ENCODE peak calls at places on chromosomes 7 and 10, in seven cellular contexts. One of them, this sample, is unnamed.
A peak's percentile ranks its signal among the peaks of the same experiment; 100 is the strongest.

GRCh38 chr10:71216751-71217265 is 4.4 kb downstream of the UNC5B start:
- DNase-seq in ovary: no peak
- DNase-seq in sigmoid colon: no peak
- DNase-seq in uterus: peak; percentile 26
- DNase-seq in spleen: peak; percentile 54
- DNase-seq in A549: no peak
- DNase-seq in HCT116: no peak
- DNase-seq in this sample: no peak

GRCh38 chr10:43901302-43901701 is 252.6 kb upstream of the ZNF32 start:
- DNase-seq in ovary: no peak
- DNase-seq in sigmoid colon: no peak
- DNase-seq in uterus: no peak
- DNase-seq in spleen: no peak
- DNase-seq in A549: peak; percentile 10
- DNase-seq in HCT116: no peak
- DNase-seq in this sample: no peak

GRCh38 chr10:120480065-120480600 is 23.1 kb downstream of the PLPP4 start:
- DNase-seq in ovary: no peak
- DNase-seq in sigmoid colon: no peak
- DNase-seq in uterus: no peak
- DNase-seq in spleen: no peak
- DNase-seq in A549: no peak
- DNase-seq in HCT116: no peak
- DNase-seq in this sample: no peak

GRCh38 chr10:132893090-132893489 is 49.3 kb downstream of the CFAP46 start:
- DNase-seq in ovary: peak; percentile 13
- DNase-seq in sigmoid colon: peak; percentile 39
- DNase-seq in uterus: peak; percentile 8
- DNase-seq in spleen: peak; percentile 59
- DNase-seq in A549: no peak
- DNase-seq in HCT116: no peak
- DNase-seq in this sample: no peak

GRCh38 chr10:88253622-88254021 is 329.5 kb downstream of the RNLS start:
- DNase-seq in ovary: no peak
- DNase-seq in sigmoid colon: no peak
- DNase-seq in uterus: no peak
- DNase-seq in spleen: no peak
- DNase-seq in A549: no peak
- DNase-seq in HCT116: no peak
- DNase-seq in this sample: no peak

GRCh38 chr10:73647211-73647874 is 6.1 kb upstream of the MYOZ1 start:
- DNase-seq in ovary: peak; percentile 61
- DNase-seq in sigmoid colon: peak; percentile 83
- DNase-seq in uterus: peak; percentile 67
- DNase-seq in spleen: peak; percentile 80
- DNase-seq in A549: no peak
- DNase-seq in HCT116: no peak
- DNase-seq in this sample: peak; percentile 56

GRCh38 chr10:105950410-105950809 is 1214.1 kb downstream of the SORCS1 start:
- DNase-seq in ovary: no peak
- DNase-seq in sigmoid colon: peak; percentile 68
- DNase-seq in uterus: peak; percentile 22
- DNase-seq in spleen: no peak
- DNase-seq in A549: peak; percentile 10
- DNase-seq in HCT116: no peak
- DNase-seq in this sample: no peak

GRCh38 chr10:128087884-128088695 is 38.1 kb downstream of the MKI67 start:
- DNase-seq in ovary: no peak
- DNase-seq in sigmoid colon: no peak
- DNase-seq in uterus: no peak
- DNase-seq in spleen: no peak
- DNase-seq in A549: peak; percentile 35
- DNase-seq in HCT116: peak; percentile 47
- DNase-seq in this sample: no peak

GRCh38 chr7:151276651-151277590 is 28.4 kb upstream of the SMARCD3 start:
- DNase-seq in ovary: peak; percentile 58
- DNase-seq in sigmoid colon: peak; percentile 78
- DNase-seq in uterus: peak; percentile 70
- DNase-seq in spleen: peak; percentile 87
- DNase-seq in A549: peak; percentile 61
- DNase-seq in HCT116: peak; percentile 32
- DNase-seq in this sample: peak; percentile 77

GRCh38 chr10:6476989-6477388 is 103.1 kb downstream of the PRKCQ start:
- DNase-seq in ovary: no peak
- DNase-seq in sigmoid colon: no peak
- DNase-seq in uterus: no peak
- DNase-seq in spleen: no peak
- DNase-seq in A549: no peak
- DNase-seq in HCT116: no peak
- DNase-seq in this sample: no peak

GRCh38 chr10:102731222-102731800 is 12.4 kb upstream of the WBP1L start:
- DNase-seq in ovary: no peak
- DNase-seq in sigmoid colon: no peak
- DNase-seq in uterus: no peak
- DNase-seq in spleen: no peak
- DNase-seq in A549: no peak
- DNase-seq in HCT116: no peak
- DNase-seq in this sample: no peak

GRCh38 chr7:51253157-51253556 is 63.5 kb downstream of the COBL start:
- DNase-seq in ovary: no peak
- DNase-seq in sigmoid colon: no peak
- DNase-seq in uterus: no peak
- DNase-seq in spleen: no peak
- DNase-seq in A549: no peak
- DNase-seq in HCT116: no peak
- DNase-seq in this sample: no peak

GRCh38 chr10:71812016-71812912 is 38.8 kb downstream of the PSAP start:
- DNase-seq in ovary: peak; percentile 73
- DNase-seq in sigmoid colon: peak; percentile 78
- DNase-seq in uterus: peak; percentile 66
- DNase-seq in spleen: peak; percentile 96
- DNase-seq in A549: peak; percentile 82
- DNase-seq in HCT116: peak; percentile 10
- DNase-seq in this sample: peak; percentile 57

GRCh38 chr7:17022915-17023314 is 141.1 kb upstream of the AGR3 start:
- DNase-seq in ovary: no peak
- DNase-seq in sigmoid colon: no peak
- DNase-seq in uterus: no peak
- DNase-seq in spleen: no peak
- DNase-seq in A549: no peak
- DNase-seq in HCT116: no peak
- DNase-seq in this sample: no peak

GRCh38 chr7:140841316-140841715 is 83.4 kb downstream of the BRAF start:
- DNase-seq in ovary: no peak
- DNase-seq in sigmoid colon: no peak
- DNase-seq in uterus: no peak
- DNase-seq in spleen: no peak
- DNase-seq in A549: no peak
- DNase-seq in HCT116: no peak
- DNase-seq in this sample: no peak

GRCh38 chr10:34916368-34916767 is 101.3 kb upstream of the PARD3 start:
- DNase-seq in ovary: no peak
- DNase-seq in sigmoid colon: no peak
- DNase-seq in uterus: no peak
- DNase-seq in spleen: no peak
- DNase-seq in A549: no peak
- DNase-seq in HCT116: no peak
- DNase-seq in this sample: no peak

GRCh38 chr10:101897633-101898032 is 54.0 kb upstream of the KCNIP2 start:
- DNase-seq in ovary: no peak
- DNase-seq in sigmoid colon: no peak
- DNase-seq in uterus: no peak
- DNase-seq in spleen: no peak
- DNase-seq in A549: no peak
- DNase-seq in HCT116: no peak
- DNase-seq in this sample: no peak

GRCh38 chr10:92829042-92829785 is 19.1 kb upstream of the EXOC6 start:
- DNase-seq in ovary: no peak
- DNase-seq in sigmoid colon: no peak
- DNase-seq in uterus: no peak
- DNase-seq in spleen: no peak
- DNase-seq in A549: no peak
- DNase-seq in HCT116: no peak
- DNase-seq in this sample: no peak

GRCh38 chr7:141043621-141044020 is 28.9 kb upstream of the MRPS33 start:
- DNase-seq in ovary: no peak
- DNase-seq in sigmoid colon: no peak
- DNase-seq in uterus: no peak
- DNase-seq in spleen: no peak
- DNase-seq in A549: no peak
- DNase-seq in HCT116: no peak
- DNase-seq in this sample: no peak

GRCh38 chr7:94971051-94971867 is 63.9 kb downstream of the PPP1R9A start:
- DNase-seq in ovary: no peak
- DNase-seq in sigmoid colon: no peak
- DNase-seq in uterus: no peak
- DNase-seq in spleen: no peak
- DNase-seq in A549: no peak
- DNase-seq in HCT116: no peak
- DNase-seq in this sample: no peak

GRCh38 chr7:14340415-14341079 is 351.1 kb upstream of the ETV1 start:
- DNase-seq in ovary: no peak
- DNase-seq in sigmoid colon: no peak
- DNase-seq in uterus: no peak
- DNase-seq in spleen: no peak
- DNase-seq in A549: no peak
- DNase-seq in HCT116: no peak
- DNase-seq in this sample: no peak

GRCh38 chr10:34137955-34138354 is 677.1 kb downstream of the PARD3 start:
- DNase-seq in ovary: no peak
- DNase-seq in sigmoid colon: no peak
- DNase-seq in uterus: no peak
- DNase-seq in spleen: no peak
- DNase-seq in A549: no peak
- DNase-seq in HCT116: no peak
- DNase-seq in this sample: no peak

GRCh38 chr10:11045487-11045886 is 27.8 kb downstream of the CELF2 start:
- DNase-seq in ovary: no peak
- DNase-seq in sigmoid colon: no peak
- DNase-seq in uterus: no peak
- DNase-seq in spleen: no peak
- DNase-seq in A549: no peak
- DNase-seq in HCT116: no peak
- DNase-seq in this sample: no peak
- H3K4me3 ChIP-seq in ovary: no peak overlapping the region
- H3K4me3 ChIP-seq in sigmoid colon: no peak overlapping the region
- H3K4me3 ChIP-seq in uterus: no peak overlapping the region
- H3K4me3 ChIP-seq in spleen: no peak overlapping the region
- H3K4me3 ChIP-seq in A549: no peak overlapping the region
- H3K4me3 ChIP-seq in HCT116: no peak overlapping the region
- H3K4me3 ChIP-seq in this sample: peak overlapping the region; percentile 11

GRCh38 chr10:97711640-97712267 is 1.8 kb upstream of the MARVELD1 start:
- DNase-seq in ovary: no peak
- DNase-seq in sigmoid colon: no peak
- DNase-seq in uterus: no peak
- DNase-seq in spleen: no peak
- DNase-seq in A549: no peak
- DNase-seq in HCT116: no peak
- DNase-seq in this sample: no peak

GRCh38 chr10:97715259-97715874 is 1.8 kb downstream of the MARVELD1 start:
- DNase-seq in ovary: no peak
- DNase-seq in sigmoid colon: no peak
- DNase-seq in uterus: no peak
- DNase-seq in spleen: no peak
- DNase-seq in A549: no peak
- DNase-seq in HCT116: no peak
- DNase-seq in this sample: no peak

GRCh38 chr10:97713828-97714400 is 384 bp downstream of the MARVELD1 start:
- DNase-seq in ovary: peak; percentile 74
- DNase-seq in sigmoid colon: peak; percentile 88
- DNase-seq in uterus: peak; percentile 73
- DNase-seq in spleen: peak; percentile 89
- DNase-seq in A549: peak; percentile 82
- DNase-seq in HCT116: no peak
- DNase-seq in this sample: peak; percentile 84

GRCh38 chr10:97714401-97715258 is 1.1 kb downstream of the MARVELD1 start:
- DNase-seq in ovary: peak; percentile 83
- DNase-seq in sigmoid colon: peak; percentile 94
- DNase-seq in uterus: peak; percentile 87
- DNase-seq in spleen: peak; percentile 90
- DNase-seq in A549: peak; percentile 64
- DNase-seq in HCT116: no peak
- DNase-seq in this sample: peak; percentile 84

GRCh38 chr10:97713351-97713827 is at the start of gene MARVELD1:
- DNase-seq in ovary: peak; percentile 82
- DNase-seq in sigmoid colon: peak; percentile 93
- DNase-seq in uterus: peak; percentile 89
- DNase-seq in spleen: no peak
- DNase-seq in A549: peak; percentile 76
- DNase-seq in HCT116: no peak
- DNase-seq in this sample: peak; percentile 86
- TF ChIP-seq POLR2A in ovary: peak; percentile 22
- TF ChIP-seq POLR2A in sigmoid colon: peak; percentile 32
- TF ChIP-seq POLR2A in uterus: no peak
- TF ChIP-seq POLR2A in spleen: no peak
- TF ChIP-seq POLR2A in A549: peak; percentile 92
- TF ChIP-seq POLR2A in HCT116: peak; percentile 87
- TF ChIP-seq POLR2A in this sample: no peak

GRCh38 chr10:55224007-55224781 is 423.2 kb upstream of the PCDH15 start:
- DNase-seq in ovary: no peak
- DNase-seq in sigmoid colon: no peak
- DNase-seq in uterus: no peak
- DNase-seq in spleen: no peak
- DNase-seq in A549: no peak
- DNase-seq in HCT116: no peak
- DNase-seq in this sample: no peak
- H3K4me3 ChIP-seq in ovary: no peak overlapping the region
- H3K4me3 ChIP-seq in sigmoid colon: no peak overlapping the region
- H3K4me3 ChIP-seq in uterus: no peak overlapping the region
- H3K4me3 ChIP-seq in spleen: no peak overlapping the region
- H3K4me3 ChIP-seq in A549: no peak overlapping the region
- H3K4me3 ChIP-seq in HCT116: no peak overlapping the region
- H3K4me3 ChIP-seq in this sample: no peak overlapping the region

DNA sequence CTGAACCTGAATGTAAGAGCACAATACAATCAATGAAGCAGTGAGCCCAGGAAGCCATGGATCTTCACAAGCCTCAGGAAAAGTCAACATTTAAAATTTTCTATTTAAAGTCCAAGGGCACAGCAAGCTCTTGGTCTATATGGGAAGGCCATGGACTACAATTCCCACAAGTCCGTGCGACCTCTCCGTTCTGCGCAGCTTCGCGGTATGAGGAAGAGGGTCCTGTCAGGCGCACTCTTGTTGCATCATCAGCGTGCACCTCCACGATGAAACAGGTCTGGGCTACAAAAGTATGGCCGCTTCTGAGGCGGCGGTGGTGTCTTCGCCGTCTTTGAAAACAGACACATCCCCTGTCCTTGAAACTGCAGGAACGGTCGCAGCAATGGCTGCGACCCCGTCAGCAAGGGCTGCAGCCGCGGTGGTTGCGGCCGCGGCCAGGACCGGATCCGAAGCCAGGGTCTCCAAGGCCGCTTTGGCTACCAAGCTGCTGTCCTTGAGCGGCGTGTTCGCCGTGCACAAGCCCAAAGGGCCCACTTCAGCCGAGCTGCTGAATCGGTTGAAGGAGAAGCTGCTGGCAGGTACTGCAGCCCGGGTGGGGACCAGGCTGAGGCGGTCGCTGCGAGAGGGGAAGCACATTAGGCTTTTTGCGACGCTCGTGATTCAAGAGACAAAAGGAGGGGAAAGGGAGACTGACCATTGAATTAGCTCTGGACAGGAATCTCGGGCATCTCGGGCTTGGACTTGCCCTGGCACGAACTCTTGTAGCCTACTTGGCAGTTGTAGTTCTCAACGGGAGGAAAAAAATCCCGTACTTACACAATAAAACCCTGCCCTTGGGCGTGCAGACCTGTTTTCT is at the start of gene TRUB1:
- DNase-seq in ovary: peak; percentile 95
- DNase-seq in sigmoid colon: peak; percentile 97
- DNase-seq in uterus: peak; percentile 92
- DNase-seq in spleen: peak; percentile 96
- DNase-seq in A549: peak; percentile 85
- DNase-seq in HCT116: peak; percentile 97
- DNase-seq in this sample: peak; percentile 93
- TF ChIP-seq POLR2A in ovary: peak; percentile 44
- TF ChIP-seq POLR2A in sigmoid colon: no peak
- TF ChIP-seq POLR2A in uterus: peak; percentile 11
- TF ChIP-seq POLR2A in spleen: no peak
- TF ChIP-seq POLR2A in A549: peak; percentile 81
- TF ChIP-seq POLR2A in HCT116: peak; percentile 88
- TF ChIP-seq POLR2A in this sample: no peak

This sample was measured in heart left ventricle.